ENCODE peak calls at places on chromosomes 4 and X, in seven cellular contexts. R is HepG2, Q is HL-60, F is SK-N-SH, D is HCT116, Z is GM23338, N is K562. P is an unnamed sample.

GRCh38 chr4:77155631-77156345 is 1.2 kb upstream of the CCNG2 start:
- DNase-seq in F (no peak), N (no peak), R (no peak), Z (peak; percentile 62), Q (no peak), D (no peak), P (no peak)

GRCh38 chrX:130909469-130910136 is 6.6 kb upstream of the ENOX2 start:
- DNase-seq in Z (no peak), N (peak; percentile 31), D (no peak), Q (no peak), F (no peak), R (no peak), P (no peak)

GRCh38 chr4:109559625-109559982 is 442 bp upstream of the MCUB start:
- DNase-seq in F (peak; percentile 70), N (peak; percentile 14), Z (peak; percentile 75), D (no peak), R (no peak), Q (no peak), P (no peak)

GRCh38 chr4:75099321-75099720 is 166.4 kb downstream of the PARM1 start:
- DNase-seq in R (no peak), D (no peak), N (no peak), Q (no peak), F (no peak), Z (no peak), P (no peak)

GRCh38 chrX:123223859-123224258 is 39.8 kb downstream of the GRIA3 start:
- DNase-seq in Z (no peak), N (no peak), Q (no peak), R (no peak), D (no peak), F (no peak), P (no peak)

GRCh38 chr4:182190306-182190705 is 52.9 kb upstream of the TENM3 start:
- DNase-seq in Q (no peak), Z (no peak), R (no peak), N (no peak), F (no peak), D (no peak), P (no peak)

GRCh38 chr4:105023668-105024055 is 123.0 kb upstream of the TET2 start:
- DNase-seq in R (no peak), F (no peak), Q (no peak), N (no peak), Z (no peak), D (no peak), P (no peak)

GRCh38 chrX:115560211-115560977 is 580 bp upstream of the PLS3 start:
- DNase-seq in R (peak; percentile 63), D (peak; percentile 48), N (no peak), Q (no peak), Z (no peak), F (no peak), P (peak; percentile 87)

GRCh38 chrX:2627272-2627867 is 63.7 kb upstream of the CD99 start:
- DNase-seq in F (peak; percentile 19), R (peak; percentile 71), D (peak; percentile 44), Z (peak; percentile 82), N (peak; percentile 17), Q (peak; percentile 44), P (no peak)

GRCh38 chr4:124940387-124940786 is 227.9 kb upstream of the ANKRD50 start:
- DNase-seq in R (no peak), F (no peak), N (no peak), Q (no peak), D (peak; percentile 62), Z (no peak), P (peak; percentile 86)

GRCh38 chrX:102840871-102841705 is 96.0 kb upstream of the RAB40AL start:
- DNase-seq in N (peak; percentile 32), F (no peak), Q (no peak), D (no peak), Z (peak; percentile 69), R (no peak), P (no peak)

GRCh38 chrX:39059866-39060265 is 258.6 kb downstream of the MID1IP1 start:
- DNase-seq in D (no peak), N (no peak), Q (no peak), F (no peak), R (no peak), Z (no peak), P (no peak)

GRCh38 chr4:173337463-173337862 is 3.3 kb upstream of the HMGB2 start:
- DNase-seq in R (no peak), D (no peak), Q (no peak), F (no peak), Z (no peak), N (no peak), P (no peak)

GRCh38 chr4:122576261-122577188 is 44.3 kb downstream of the IL21 start:
- DNase-seq in Z (peak; percentile 75), R (peak; percentile 46), N (peak; percentile 27), F (peak; percentile 16), D (peak; percentile 36), Q (peak; percentile 33), P (no peak)

GRCh38 chrX:21606037-21606436 is 52.1 kb downstream of the KLHL34 start:
- DNase-seq in D (no peak), R (no peak), N (no peak), Q (no peak), F (no peak), Z (no peak), P (no peak)

GRCh38 chrX:118240359-118240758 is 105.5 kb upstream of the WDR44 start:
- DNase-seq in D (no peak), Q (no peak), Z (no peak), N (no peak), F (no peak), R (no peak), P (no peak)

GRCh38 chr4:151267822-151268535 is 9.0 kb upstream of the PRSS48 start:
- DNase-seq in D (no peak), F (no peak), Z (no peak), N (no peak), R (peak; percentile 66), Q (no peak), P (no peak)

GRCh38 chr4:173450281-173450680 is 51.4 kb upstream of the SCRG1 start:
- DNase-seq in Q (no peak), Z (no peak), R (no peak), F (no peak), N (no peak), D (no peak), P (no peak)

GRCh38 chr4:105092356-105092755 is 54.3 kb upstream of the TET2 start:
- DNase-seq in Z (no peak), Q (no peak), R (no peak), F (no peak), D (no peak), N (no peak), P (no peak)

GRCh38 chrX:18833071-18833731 is 125.8 kb downstream of the PPEF1 start:
- DNase-seq in N (no peak), D (no peak), Q (no peak), F (peak; percentile 59), Z (peak; percentile 3), R (no peak), P (no peak)

GRCh38 chr4:173289351-173289725 is 44.8 kb downstream of the HMGB2 start:
- DNase-seq in F (no peak), Z (no peak), D (no peak), N (no peak), Q (peak; percentile 69), R (no peak), P (no peak)

GRCh38 chr4:56979674-56980073 is 978 bp downstream of the POLR2B start:
- DNase-seq in D (no peak), R (peak; percentile 31), Q (peak; percentile 51), N (no peak), F (no peak), Z (peak; percentile 46), P (no peak)

GRCh38 chr4:188780028-188780427 is 640.8 kb downstream of the TRIML1 start:
- DNase-seq in Z (no peak), F (no peak), R (no peak), D (no peak), Q (no peak), N (no peak), P (no peak)

GRCh38 chr4:188780686-188781085 is 641.4 kb downstream of the TRIML1 start:
- DNase-seq in N (no peak), Q (no peak), R (no peak), Z (no peak), D (no peak), F (no peak), P (no peak)

GRCh38 chr4:188783160-188783559 is 643.9 kb downstream of the TRIML1 start:
- DNase-seq in R (no peak), Q (no peak), Z (no peak), N (no peak), D (no peak), F (no peak), P (no peak)

GRCh38 chr4:188781655-188782054 is 642.4 kb downstream of the TRIML1 start:
- DNase-seq in R (peak; percentile 1), Q (peak; percentile 4), Z (peak; percentile 70), N (no peak), D (peak; percentile 21), F (peak; percentile 16), P (no peak)

GRCh38 chr4:188783606-188784157 is 644.4 kb downstream of the TRIML1 start:
- DNase-seq in F (peak; percentile 32), D (no peak), Q (no peak), Z (no peak), R (no peak), N (no peak), P (no peak)
- TF ChIP-seq REST in F (no peak), D (no peak), Q (no peak), Z (no peak), R (no peak), N (no peak), P (no peak)

GRCh38 chrX:70476934-70477733 is 32.5 kb downstream of the DLG3 start:
- DNase-seq in N (no peak), R (no peak), D (peak; percentile 78), F (no peak), Q (no peak), Z (peak; percentile 59), P (no peak)
- TF ChIP-seq POLR2AphosphoS5 in N (no peak), R (no peak), D (peak; percentile 43), F (peak; percentile 39), Q (no peak), Z (no peak), P (no peak)

GRCh38 chrX:96704661-96705060 is 20.0 kb downstream of the DIAPH2 start:
- DNase-seq in R (no peak), Q (no peak), D (no peak), Z (no peak), N (no peak), F (no peak), P (no peak)
- H3K4me3 ChIP-seq in R (no peak overlapping the region), Q (no peak overlapping the region), D (no peak overlapping the region), Z (no peak overlapping the region), N (no peak overlapping the region), F (no peak overlapping the region), P (no peak overlapping the region)

GRCh38 chr4:159071969-159072765 is 30.7 kb upstream of the RAPGEF2 start:
- DNase-seq in F (no peak), Q (no peak), D (no peak), Z (no peak), N (no peak), R (no peak), P (no peak)
- TF ChIP-seq REST in F (no peak), Q (no peak), D (no peak), Z (no peak), N (no peak), R (no peak), P (no peak)